ENCODE peak calls at places on chromosomes 12 and 14, in four cellular contexts. E is stomach, O is mesenchymal stem cell, Q is lower lobe of right lung. C is an unnamed sample. For H3K36me3, the result is how much of the 10 kb centered on the place peaks cover.

GRCh38 chr12:115362319-115362976 is 678.5 kb upstream of the TBX3 start:
- DNase-seq in O (no peak), Q (no peak), E (no peak), C (no peak)

GRCh38 chr12:45259732-45260480 is 44.0 kb downstream of the ANO6 start:
- DNase-seq in E (no peak), O (peak), Q (no peak), C (no peak)

GRCh38 chr14:100748403-100748802 is 21.7 kb downstream of the DLK1 start:
- DNase-seq in Q (no peak), E (no peak), O (no peak), C (no peak)

GRCh38 chr14:22071001-22071400 is 397.4 kb upstream of the OR4E1 start:
- DNase-seq in O (no peak), Q (no peak), E (no peak), C (no peak)

GRCh38 chr12:1350934-1351240 is 243.5 kb downstream of the FBXL14 start:
- DNase-seq in Q (no peak), O (no peak), E (no peak), C (peak)

GRCh38 chr12:52351196-52352059 is 15.9 kb downstream of the KRT85 start:
- DNase-seq in O (no peak), E (peak), Q (no peak), C (no peak)

GRCh38 chr12:19338405-19338804 is 100.9 kb upstream of the AEBP2 start:
- DNase-seq in O (peak), Q (no peak), E (no peak), C (no peak)

GRCh38 chr14:38850664-38851063 is 252.4 kb downstream of the SEC23A start:
- DNase-seq in Q (no peak), O (no peak), E (no peak), C (no peak)

GRCh38 chr12:6450869-6451347 is 934 bp upstream of the TAPBPL start:
- DNase-seq in Q (no peak), O (no peak), E (no peak), C (no peak)

GRCh38 chr12:110699591-110700445 is 10.9 kb upstream of the HVCN1 start:
- DNase-seq in O (no peak), Q (no peak), E (no peak), C (peak)

GRCh38 chr14:100297320-100298300 is 8.6 kb downstream of the SLC25A29 start:
- DNase-seq in E (peak), Q (peak), O (peak), C (no peak)

GRCh38 chr14:92651106-92651792 is 97.2 kb downstream of the LGMN start:
- DNase-seq in Q (peak), E (peak), O (no peak), C (no peak)

GRCh38 chr14:92704821-92705220 is 43.6 kb downstream of the LGMN start:
- DNase-seq in Q (no peak), E (no peak), O (no peak), C (no peak)

GRCh38 chr12:118109088-118109487 is 5.3 kb upstream of the VSIG10 start:
- DNase-seq in O (no peak), Q (no peak), E (no peak), C (peak)

DNA sequence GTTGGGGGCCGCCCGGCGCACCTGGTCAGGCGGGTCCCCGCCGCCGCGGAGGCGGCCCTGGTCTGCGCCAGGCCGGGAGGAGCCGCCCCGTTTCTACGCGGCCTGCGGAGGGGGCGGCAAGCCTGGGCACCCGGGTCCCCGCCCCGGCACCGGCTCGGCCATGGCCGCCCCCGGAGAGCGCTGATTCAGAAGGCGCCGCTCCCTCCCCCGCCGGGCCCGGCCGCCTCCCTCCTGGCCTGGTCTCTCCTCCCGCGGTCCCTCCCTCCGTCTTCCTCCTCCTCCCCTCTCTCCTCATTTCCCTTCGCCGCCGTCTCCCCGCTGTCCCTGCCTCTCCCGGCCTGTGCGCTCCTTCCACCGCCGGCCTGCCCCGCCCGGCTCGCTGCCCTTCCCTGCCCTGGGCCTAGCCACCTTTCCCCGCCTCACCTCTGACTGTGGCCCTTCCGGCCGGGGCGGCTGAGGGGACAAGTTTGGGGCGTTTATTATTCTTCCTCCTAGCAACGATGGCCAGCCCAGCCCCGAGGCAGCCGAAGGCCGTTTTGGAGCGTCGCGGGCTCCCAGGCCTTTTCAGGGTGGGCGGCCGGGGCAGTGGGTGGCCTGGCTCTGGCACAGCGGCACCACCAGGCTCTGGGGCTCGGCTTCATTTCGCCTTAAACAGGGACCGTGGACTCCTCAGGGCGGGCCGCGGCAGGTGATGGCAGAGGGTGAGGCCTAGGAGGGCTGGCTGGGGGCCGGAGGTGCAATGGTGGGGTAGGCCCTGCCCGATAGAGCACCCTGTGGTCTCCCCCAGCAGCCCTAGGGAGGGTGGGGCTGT is 768 bp downstream of the CEP170B start:
- DNase-seq in Q (peak), O (peak), E (peak), C (no peak)
- H3K4me3 ChIP-seq in Q (peak), O (peak), E (peak), C (no peak)

DNA sequence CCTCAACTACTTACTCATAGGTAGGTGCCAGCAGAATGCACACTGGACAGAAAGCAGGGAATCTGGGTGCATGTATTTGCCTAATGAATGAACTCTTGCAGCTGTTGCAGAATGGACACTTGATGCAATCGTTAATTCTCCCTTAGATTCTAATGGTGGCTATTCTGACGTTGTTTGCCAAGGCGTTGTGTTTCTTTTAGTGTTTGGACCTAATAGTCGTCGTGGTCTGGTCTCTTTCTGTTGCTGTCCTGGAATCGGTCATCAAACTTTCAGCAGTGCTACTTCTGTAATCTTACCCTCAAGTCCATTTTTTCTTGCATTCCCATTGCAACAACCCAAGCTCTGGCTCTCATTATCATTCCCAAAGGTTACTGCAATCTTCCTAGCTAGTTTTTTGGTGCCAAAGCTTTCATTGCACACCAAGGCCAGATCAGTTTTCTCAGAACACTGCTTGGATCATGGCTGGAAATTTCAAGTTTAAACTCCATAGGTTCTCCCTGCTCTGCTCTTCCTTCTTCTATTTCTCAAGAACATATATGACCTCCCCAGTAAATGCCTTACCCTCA is 31.3 kb downstream of the BMP4 start:
- DNase-seq in Q (no peak), O (peak), E (no peak), C (peak)
- H3K27ac ChIP-seq in Q (no peak), O (peak), E (no peak), C (no peak)

GRCh38 chr14:68718033-68718725 is 74.7 kb downstream of the ZFP36L1 start:
- DNase-seq in Q (no peak), E (no peak), O (no peak), C (peak)
- H3K36me3 ChIP-seq in Q (under half), E (under half), O (under half), C (under half)

DNA sequence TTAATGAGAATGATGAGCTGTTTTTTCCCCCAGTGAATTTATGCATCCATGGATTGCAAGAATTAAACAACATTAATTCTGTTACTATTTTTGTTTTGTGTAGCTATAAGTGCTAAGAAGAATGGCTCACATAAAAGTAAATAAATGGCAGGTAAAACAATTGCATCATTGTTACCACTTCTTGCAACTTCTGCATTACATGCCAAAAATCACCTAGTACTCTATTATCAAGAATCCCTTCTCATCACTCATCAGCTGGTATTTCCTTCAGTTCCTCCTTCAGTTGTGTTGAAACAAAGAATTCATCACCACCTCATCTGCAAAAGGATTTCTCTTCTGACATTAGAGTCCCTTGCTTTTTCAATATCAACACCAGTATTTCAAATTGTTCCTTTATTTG is 773 bp downstream of the A2M start:
- DNase-seq in O (no peak), E (no peak), Q (no peak), C (no peak)
- H3K4me3 ChIP-seq in O (peak), E (peak), Q (peak), C (no peak)

DNA sequence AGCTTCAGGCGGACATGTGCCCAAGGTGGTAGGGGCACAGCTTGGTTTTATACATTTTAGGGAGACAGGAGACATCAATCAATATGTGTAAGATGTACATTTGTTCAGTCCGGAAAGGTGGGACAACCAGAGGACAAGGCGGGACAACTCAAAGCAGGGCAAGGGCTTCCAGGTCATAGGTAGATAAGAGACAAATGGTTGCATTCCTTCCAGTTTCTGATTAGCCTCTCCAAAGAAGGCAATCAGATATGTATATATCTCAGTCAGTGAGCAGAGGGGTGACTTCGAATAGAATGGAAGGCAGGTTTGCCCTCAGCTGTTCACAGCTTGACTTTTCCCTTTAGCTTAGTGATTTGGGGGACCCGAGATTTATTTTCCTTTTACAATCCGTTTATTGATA is 7.0 kb upstream of the HSPB8 start:
- DNase-seq in Q (no peak), O (no peak), E (no peak), C (no peak)
- H3K27ac ChIP-seq in Q (no peak), O (no peak), E (no peak), C (no peak)

DNA sequence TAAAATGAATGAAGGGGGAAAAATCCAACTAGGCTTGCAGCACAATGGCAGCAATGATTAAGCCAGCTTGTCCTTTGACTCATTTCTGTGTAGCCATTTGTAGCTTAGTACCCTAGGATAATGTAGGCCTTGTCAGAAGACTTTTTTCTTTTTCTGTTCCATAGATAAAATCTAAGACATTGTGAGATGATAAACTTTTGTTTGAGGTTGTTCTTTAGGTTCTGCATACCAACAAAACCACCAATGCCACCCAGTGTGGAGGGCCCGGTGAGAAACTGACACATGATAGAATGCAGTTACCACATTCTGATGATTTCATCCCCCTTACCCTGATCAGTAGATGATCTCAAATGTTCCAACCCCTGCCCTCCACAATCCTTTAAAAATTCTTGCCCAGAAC is 6.6 kb upstream of the KLRD1 start:
- DNase-seq in E (no peak), O (peak), Q (no peak), C (peak)
- H3K36me3 ChIP-seq in E (under half), O (under half), Q (under half), C (under half)

DNA sequence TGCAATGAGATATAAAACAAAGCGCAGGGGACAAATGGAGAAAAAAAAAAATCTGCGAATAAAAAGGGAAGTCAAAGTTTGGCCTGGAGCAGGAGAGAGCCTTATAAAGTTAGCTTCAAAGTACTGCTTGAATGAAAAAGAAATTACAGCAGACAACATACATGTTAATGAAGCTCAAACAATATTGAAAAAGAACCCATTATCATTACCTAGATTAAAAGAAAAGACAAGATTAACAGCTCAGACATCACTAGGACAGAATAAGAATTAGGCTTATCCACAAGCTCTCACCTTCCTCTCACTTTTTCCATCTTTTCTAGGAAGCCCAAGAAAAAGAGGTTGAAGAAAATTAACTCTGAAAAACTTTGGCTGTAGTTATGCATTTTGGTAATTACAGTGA is 503.5 kb downstream of the ETNK1 start:
- DNase-seq in E (no peak), Q (no peak), O (no peak), C (no peak)
- H3K4me3 ChIP-seq in E (no peak), Q (no peak), O (no peak), C (no peak)